ENCODE peak calls at places on chromosomes 16 and 17, in six cellular contexts. L is left colon; K is NCI-H748 treated with DMSO at 0.1 percent for 48 hours; P is LoVo; C is stimulated activated CD4-positive, alpha-beta T cell treated with anti-CD3 and anti-CD28 coated beads, Interleukin-2, amount 100 ng/mL, for 24 hours; H is B cell. D is an unnamed sample.

GRCh38 chr16:68658258-68658973 is 13.3 kb downstream of the CDH3 start:
- DNase-seq in P (peak), C (no peak), L (peak), H (no peak), K (no peak), D (peak)

GRCh38 chr17:7220593-7221280 is 999 bp downstream of the ACADVL start:
- DNase-seq in H (peak), K (peak), P (peak), L (peak), C (peak), D (peak)

GRCh38 chr16:76081936-76082335 is 195.3 kb upstream of the CNTNAP4 start:
- DNase-seq in L (no peak), K (peak), H (no peak), C (no peak), P (no peak), D (no peak)

GRCh38 chr16:14018848-14019247 is 52.3 kb upstream of the MRTFB start:
- DNase-seq in H (no peak), C (no peak), K (no peak), L (no peak), P (no peak), D (no peak)

GRCh38 chr16:72467157-72467759 is 295.3 kb upstream of the PMFBP1 start:
- DNase-seq in K (peak), C (no peak), L (no peak), P (peak), H (no peak), D (peak)

GRCh38 chr17:77579131-77579530 is 379.4 kb upstream of the TNRC6C start:
- DNase-seq in K (no peak), H (no peak), P (no peak), C (no peak), L (no peak), D (no peak)

GRCh38 chr17:17693955-17694228 is 12.6 kb downstream of the RAI1 start:
- DNase-seq in P (no peak), H (no peak), C (no peak), K (no peak), L (no peak), D (no peak)

GRCh38 chr17:41211845-41212466 is 14.5 kb upstream of the KRTAP9-2 start:
- DNase-seq in H (no peak), K (peak), C (no peak), L (peak), P (no peak), D (peak)

GRCh38 chr16:84532299-84532724 is 27.9 kb upstream of the MEAK7 start:
- DNase-seq in P (no peak), L (peak), C (no peak), H (no peak), K (no peak), D (peak)

GRCh38 chr17:79711715-79712305 is 18.9 kb upstream of the ENPP7 start:
- DNase-seq in K (no peak), C (no peak), H (no peak), L (no peak), P (no peak), D (no peak)

GRCh38 chr16:75252049-75252864 is 833 bp upstream of the BCAR1 start:
- DNase-seq in L (no peak), K (no peak), C (no peak), P (no peak), H (no peak), D (no peak)

GRCh38 chr16:7843196-7843595 is 510.6 kb downstream of the RBFOX1 start:
- DNase-seq in P (no peak), H (no peak), C (no peak), L (no peak), K (peak), D (no peak)

GRCh38 chr17:10843806-10844205 is 5.9 kb upstream of the PIRT start:
- DNase-seq in K (no peak), L (peak), H (no peak), P (no peak), C (peak), D (no peak)

GRCh38 chr17:10513284-10514067 is 4.9 kb downstream of the MYH1 start:
- DNase-seq in L (no peak), C (no peak), H (no peak), P (no peak), K (no peak), D (no peak)

GRCh38 chr16:64051826-64052225 is 1070.0 kb downstream of the CDH11 start:
- DNase-seq in C (no peak), H (no peak), P (no peak), K (peak), L (no peak), D (no peak)

GRCh38 chr17:40699880-40700279 is 3.7 kb downstream of the KRT24 start:
- DNase-seq in C (no peak), P (no peak), L (no peak), H (no peak), K (no peak), D (no peak)

GRCh38 chr17:34578016-34578415 is 1.4 kb upstream of the TMEM132E start:
- DNase-seq in H (no peak), L (no peak), P (no peak), K (no peak), C (no peak), D (no peak)

GRCh38 chr16:4376126-4376819 is 4.6 kb downstream of the VASN start:
- DNase-seq in L (peak), H (no peak), P (no peak), K (no peak), C (no peak), D (no peak)

GRCh38 chr17:66357037-66357436 is 54.6 kb downstream of the PRKCA start:
- DNase-seq in H (no peak), L (no peak), P (no peak), K (no peak), C (no peak), D (no peak)

GRCh38 chr16:19523184-19523558 is 571 bp upstream of the CCP110 start:
- DNase-seq in H (no peak), L (peak), P (no peak), C (no peak), K (no peak), D (no peak)

GRCh38 chr17:17809527-17810373 is 27.0 kb downstream of the SREBF1 start:
- DNase-seq in P (no peak), K (no peak), C (no peak), H (peak), L (no peak), D (no peak)

GRCh38 chr17:67639555-67639954 is 78.2 kb upstream of the NOL11 start:
- DNase-seq in C (no peak), L (no peak), H (no peak), P (no peak), K (peak), D (no peak)

GRCh38 chr16:87956771-87957279 is 5.6 kb downstream of the BANP start:
- DNase-seq in K (no peak), L (no peak), P (no peak), H (no peak), C (peak), D (no peak)

D was measured in RWPE1.